ENCODE peak calls at places on chromosomes 4 and X, in five cellular contexts. E is GM12878, I is A549, X is K562, L is HepG2. F is an unnamed sample.
A peak's percentile ranks its signal among the peaks of the same experiment; 100 is the strongest.

GRCh38 chrX:129655547-129656248 is 942 bp upstream of the APLN start:
- DNase-seq in E (no peak), I (no peak), X (no peak), L (no peak), F (no peak)

GRCh38 chr4:94446386-94446785 is 5.4 kb upstream of the PDLIM5 start:
- DNase-seq in E (no peak), I (no peak), X (no peak), L (no peak), F (peak; percentile 95)

GRCh38 chrX:81229208-81229607 is 27.3 kb downstream of the SH3BGRL start:
- DNase-seq in E (no peak), I (no peak), X (no peak), L (no peak), F (no peak)

GRCh38 chrX:31199051-31199769 is 127.4 kb upstream of the FTHL17 start:
- DNase-seq in E (no peak), I (no peak), X (no peak), L (no peak), F (no peak)

GRCh38 chr4:48262926-48263325 is 6.7 kb downstream of the TEC start:
- DNase-seq in E (no peak), I (no peak), X (no peak), L (no peak), F (peak; percentile 75)

GRCh38 chrX:1466971-1467561 is 14.4 kb upstream of the ASMTL start:
- DNase-seq in E (no peak), I (no peak), X (no peak), L (no peak), F (no peak)

GRCh38 chr4:6447561-6448290 is 24.7 kb downstream of the PPP2R2C start:
- DNase-seq in E (no peak), I (no peak), X (no peak), L (no peak), F (no peak)

GRCh38 chrX:134236690-134237362 is at the start of gene CCDC160:
- DNase-seq in E (no peak), I (peak; percentile 28), X (peak; percentile 31), L (peak; percentile 3), F (no peak)

GRCh38 chr4:109998867-109999303 is 86.2 kb downstream of the EGF start:
- DNase-seq in E (peak; percentile 38), I (peak; percentile 37), X (peak; percentile 42), L (peak; percentile 73), F (peak; percentile 61)

GRCh38 chrX:144681501-144681900 is 565.8 kb upstream of the SPANXN1 start:
- DNase-seq in E (no peak), I (no peak), X (no peak), L (no peak), F (no peak)

GRCh38 chr4:95761871-95762270 is 78.0 kb upstream of the PDHA2 start:
- DNase-seq in E (no peak), I (no peak), X (no peak), L (no peak), F (peak; percentile 59)

GRCh38 chr4:72323227-72323626 is 245.8 kb downstream of the ADAMTS3 start:
- DNase-seq in E (no peak), I (no peak), X (no peak), L (no peak), F (no peak)

GRCh38 chr4:71184195-71184781 is 154.5 kb upstream of the SLC4A4 start:
- DNase-seq in E (peak; percentile 13), I (peak; percentile 35), X (peak; percentile 36), L (peak; percentile 31), F (peak; percentile 75)

GRCh38 chr4:120877021-120877420 is 45.5 kb downstream of the PRDM5 start:
- DNase-seq in E (no peak), I (no peak), X (no peak), L (no peak), F (no peak)

GRCh38 chr4:7206385-7206784 is 14.0 kb downstream of the SORCS2 start:
- DNase-seq in E (no peak), I (no peak), X (peak; percentile 33), L (no peak), F (peak; percentile 76)

GRCh38 chrX:9947395-9947794 is 19.8 kb upstream of the CLDN34 start:
- DNase-seq in E (no peak), I (no peak), X (no peak), L (no peak), F (no peak)
- TF ChIP-seq RFX5 in E (no peak), I (no peak), X (no peak), L (no peak), F (no peak)

DNA sequence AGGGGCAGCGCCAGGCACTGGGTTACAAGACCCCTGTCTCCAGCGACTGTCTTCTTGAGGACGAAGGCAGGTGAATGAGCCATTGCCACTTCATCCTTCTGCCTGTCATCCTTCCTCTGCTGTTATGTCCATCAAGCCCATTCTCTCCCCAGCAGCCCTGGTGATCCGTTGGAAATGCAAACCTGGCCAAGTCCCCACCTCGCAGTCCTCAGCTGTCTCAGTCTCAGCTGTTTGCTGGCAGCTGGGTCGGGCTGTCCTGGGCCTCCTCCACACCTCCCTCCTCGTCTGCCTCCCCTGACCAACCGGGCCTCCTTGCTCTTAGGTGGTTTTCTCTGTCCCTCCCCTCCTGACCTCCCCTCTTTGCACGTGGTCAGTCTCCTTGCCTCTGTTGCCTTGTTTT is 38.0 kb downstream of the PTTG2 start:
- DNase-seq in E (no peak), I (no peak), X (no peak), L (no peak), F (no peak)
- H3K27ac ChIP-seq in E (no peak overlapping the region), I (no peak overlapping the region), X (no peak overlapping the region), L (no peak overlapping the region), F (no peak overlapping the region)

DNA sequence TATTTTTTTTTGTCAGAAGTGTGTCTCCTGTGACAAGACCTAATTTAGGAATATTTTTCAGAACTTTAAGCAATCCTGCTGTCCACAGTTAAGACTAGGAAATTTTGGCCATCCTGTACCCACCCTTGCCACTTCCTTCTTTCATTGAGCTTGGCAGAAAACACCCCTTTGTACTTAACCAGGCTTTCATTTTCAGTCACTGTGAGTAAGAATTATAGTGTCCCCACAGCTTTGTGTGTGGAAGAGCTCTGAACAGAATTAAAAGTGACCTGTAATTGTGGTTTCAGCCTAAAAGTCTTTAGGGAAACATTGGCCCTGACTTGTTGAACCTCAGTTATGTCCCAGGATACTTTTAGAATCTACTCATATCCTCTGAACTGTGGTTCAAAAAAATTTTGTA is 153.7 kb upstream of the BMP3 start:
- DNase-seq in E (peak; percentile 73), I (no peak), X (no peak), L (no peak), F (no peak)
- TF ChIP-seq CEBPB in E (no peak), I (no peak), X (no peak), L (no peak), F (no peak)

GRCh38 chrX:137195991-137196390 is 162.2 kb upstream of the GPR101 start:
- DNase-seq in E (no peak), I (no peak), X (no peak), L (no peak), F (no peak)
- TF ChIP-seq RFX5 in E (no peak), I (no peak), X (no peak), L (no peak), F (no peak)

GRCh38 chrX:107576392-107576791 is 51.9 kb upstream of the PRPS1 start:
- DNase-seq in E (no peak), I (no peak), X (no peak), L (no peak), F (no peak)
- H3K27ac ChIP-seq in E (no peak overlapping the region), I (no peak overlapping the region), X (no peak overlapping the region), L (no peak overlapping the region), F (no peak overlapping the region)

GRCh38 chr4:119785963-119786362 is 157.4 kb upstream of the PDE5A start:
- DNase-seq in E (no peak), I (no peak), X (no peak), L (peak; percentile 3), F (peak; percentile 23)

GRCh38 chr4:119783200-119783978 is 154.8 kb upstream of the PDE5A start:
- DNase-seq in E (no peak), I (no peak), X (no peak), L (no peak), F (no peak)

GRCh38 chr4:119781044-119781443 is 152.4 kb upstream of the PDE5A start:
- DNase-seq in E (no peak), I (no peak), X (no peak), L (no peak), F (no peak)
- TF ChIP-seq CEBPB in E (no peak), I (no peak), X (no peak), L (no peak), F (no peak)

GRCh38 chr4:148717988-148718387 is 275.8 kb upstream of the NR3C2 start:
- DNase-seq in E (no peak), I (no peak), X (no peak), L (no peak), F (no peak)

DNA sequence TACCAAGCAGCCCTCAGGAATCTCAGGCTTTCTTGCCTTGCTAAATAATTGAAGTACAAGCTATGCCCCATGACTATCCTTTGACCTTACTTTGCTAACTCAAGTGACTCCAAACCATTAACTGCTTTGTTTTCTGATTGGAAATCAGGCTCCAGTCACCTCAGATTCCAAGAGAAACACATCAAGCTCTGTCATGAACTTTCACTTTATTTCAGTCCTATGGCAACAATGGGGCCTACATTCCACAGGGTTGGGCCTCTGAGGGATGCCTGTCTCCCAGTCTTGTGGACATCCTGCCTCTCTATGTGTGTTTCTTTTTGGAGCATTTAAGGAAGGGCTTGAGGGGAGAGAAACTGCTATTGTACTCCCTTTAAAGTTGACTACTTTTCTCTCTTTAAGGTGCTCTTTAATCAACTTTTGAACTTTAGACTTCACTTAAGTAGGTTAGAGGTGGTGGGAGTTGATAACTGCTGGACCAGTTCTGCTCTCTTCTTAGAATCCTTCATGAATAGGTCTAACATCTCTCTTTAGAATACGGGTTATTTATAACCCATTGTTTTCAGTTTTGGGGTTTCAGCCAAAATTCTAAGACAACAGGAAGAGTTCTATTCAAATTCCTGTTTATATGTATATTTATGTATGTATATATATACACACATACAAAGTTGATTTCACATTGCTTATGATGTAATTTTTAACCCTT is 274.3 kb upstream of the NR3C2 start:
- DNase-seq in E (no peak), I (no peak), X (no peak), L (no peak), F (no peak)
- TF ChIP-seq RFX5 in E (no peak), I (no peak), X (no peak), L (no peak), F (no peak)

GRCh38 chr4:123042095-123042494 is 119.7 kb upstream of the NUDT6 start:
- DNase-seq in E (no peak), I (no peak), X (no peak), L (no peak), F (no peak)
- H3K27ac ChIP-seq in E (no peak overlapping the region), I (no peak overlapping the region), X (no peak overlapping the region), L (no peak overlapping the region), F (no peak overlapping the region)